ENCODE peak calls at places on chromosomes 7 and 10, in four cellular contexts. O is upper lobe of right lung, G is tibial nerve, M is heart left ventricle. Z is an unnamed sample.

GRCh38 chr10:94546616-94547175 is 1.1 kb downstream of the HELLS start:
- DNase-seq in G (no peak), M (no peak), O (no peak), Z (no peak)

GRCh38 chr7:102927303-102927933 is 14.6 kb downstream of the LRRC17 start:
- DNase-seq in M (no peak), G (no peak), O (no peak), Z (no peak)

GRCh38 chr10:43698156-43698555 is 49.5 kb upstream of the ZNF32 start:
- DNase-seq in O (peak; percentile 43), G (peak; percentile 1), M (no peak), Z (no peak)

GRCh38 chr7:8133955-8134733 is 127.8 kb downstream of the ICA1 start:
- DNase-seq in M (no peak), O (no peak), G (no peak), Z (no peak)

GRCh38 chr7:16660702-16661464 is 14.9 kb downstream of the BZW2 start:
- DNase-seq in M (no peak), G (no peak), O (no peak), Z (no peak)

GRCh38 chr7:121406-121805 is 71.0 kb upstream of the FAM20C start:
- DNase-seq in M (no peak), O (no peak), G (no peak), Z (no peak)

GRCh38 chr10:84543077-84543476 is 214.7 kb downstream of the CCSER2 start:
- DNase-seq in O (no peak), G (no peak), M (no peak), Z (no peak)

GRCh38 chr7:119037941-119038340 is 813.4 kb downstream of the ANKRD7 start:
- DNase-seq in M (no peak), O (no peak), G (no peak), Z (no peak)

GRCh38 chr10:20990604-20991003 is 93.5 kb upstream of the NEBL start:
- DNase-seq in O (no peak), G (no peak), M (no peak), Z (no peak)

GRCh38 chr7:36945612-36946400 is 221.5 kb upstream of the AOAH start:
- DNase-seq in G (no peak), M (no peak), O (no peak), Z (no peak)

GRCh38 chr7:40899151-40899550 is 764.3 kb downstream of the SUGCT start:
- DNase-seq in O (no peak), M (no peak), G (no peak), Z (no peak)

GRCh38 chr10:7365029-7365750 is 45.6 kb downstream of the SFMBT2 start:
- DNase-seq in G (no peak), O (no peak), M (no peak), Z (no peak)

GRCh38 chr10:118401708-118402107 is 59.6 kb upstream of the FAM204A start:
- DNase-seq in M (no peak), O (no peak), G (no peak), Z (no peak)

GRCh38 chr10:79152423-79152817 is 83.7 kb downstream of the ZMIZ1 start:
- DNase-seq in O (no peak), M (no peak), G (no peak), Z (no peak)

GRCh38 chr10:24288581-24288980 is 79.6 kb downstream of the KIAA1217 start:
- DNase-seq in O (no peak), G (no peak), M (no peak), Z (no peak)

GRCh38 chr7:27936244-27937102 is 196.5 kb downstream of the TAX1BP1 start:
- DNase-seq in O (no peak), G (no peak), M (no peak), Z (no peak)

GRCh38 chr7:83162402-83163256 is at the start of gene PCLO:
- DNase-seq in M (peak; percentile 73), O (peak; percentile 94), G (no peak), Z (peak; percentile 53)

GRCh38 chr7:152006336-152006735 is 19.1 kb upstream of the GALNT11 start:
- DNase-seq in M (no peak), O (no peak), G (no peak), Z (no peak)

GRCh38 chr10:119780879-119781480 is 55.1 kb downstream of the INPP5F start:
- DNase-seq in O (no peak), G (no peak), M (no peak), Z (no peak)

GRCh38 chr7:128240696-128241386 is at the start of gene LEP:
- DNase-seq in O (no peak), M (no peak), G (no peak), Z (no peak)

GRCh38 chr10:79407811-79408795 is 37.3 kb downstream of the ZCCHC24 start:
- DNase-seq in M (peak; percentile 75), G (peak; percentile 69), O (no peak), Z (peak; percentile 58)

GRCh38 chr10:8315619-8316021 is 261.1 kb downstream of the GATA3 start:
- DNase-seq in O (no peak), M (no peak), G (no peak), Z (no peak)

GRCh38 chr7:141511370-141512335 is 39.6 kb upstream of the AGK start:
- DNase-seq in O (peak; percentile 64), G (no peak), M (peak; percentile 67), Z (no peak)

GRCh38 chr7:101702362-101702850 is 73.3 kb upstream of the MYL10 start:
- DNase-seq in M (no peak), O (no peak), G (no peak), Z (no peak)

GRCh38 chr7:70016044-70016770 is 417.9 kb downstream of the AUTS2 start:
- DNase-seq in M (no peak), O (no peak), G (no peak), Z (no peak)

GRCh38 chr7:491292-491957 is 28.2 kb downstream of the PDGFA start:
- DNase-seq in O (peak; percentile 53), M (peak; percentile 24), G (no peak), Z (peak; percentile 9)

GRCh38 chr10:22251751-22252285 is 34.0 kb upstream of the EBLN1 start:
- DNase-seq in M (peak; percentile 81), G (peak; percentile 63), O (peak; percentile 86), Z (peak; percentile 69)

DNA sequence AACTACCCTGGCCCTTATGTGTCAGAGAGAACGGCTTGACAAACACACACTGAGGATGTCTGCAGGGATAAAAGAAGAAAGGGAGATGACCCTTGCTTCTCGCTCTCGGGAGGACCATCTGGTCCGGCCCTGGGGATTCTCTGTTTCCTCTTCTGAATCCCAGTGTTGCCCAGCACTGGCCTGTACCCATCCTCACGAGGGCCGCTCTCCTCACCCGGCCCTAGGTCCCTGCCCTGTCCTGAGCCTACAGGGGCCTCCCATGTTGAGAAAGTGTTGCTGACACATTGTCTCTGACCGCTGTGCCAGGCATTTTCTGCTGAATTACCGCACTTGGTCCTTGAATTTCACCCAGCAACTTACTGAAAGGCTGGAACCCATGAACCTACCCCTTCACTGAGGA is 171.9 kb upstream of the LANCL2 start:
- DNase-seq in O (no peak), G (no peak), M (no peak), Z (no peak)
- H3K36me3 ChIP-seq in O (peaks cover 12% of the 10 kb centered on the region), G (no peaks in the 10 kb centered on the region), M (no peaks in the 10 kb centered on the region), Z (peaks cover 6% of the 10 kb centered on the region)

DNA sequence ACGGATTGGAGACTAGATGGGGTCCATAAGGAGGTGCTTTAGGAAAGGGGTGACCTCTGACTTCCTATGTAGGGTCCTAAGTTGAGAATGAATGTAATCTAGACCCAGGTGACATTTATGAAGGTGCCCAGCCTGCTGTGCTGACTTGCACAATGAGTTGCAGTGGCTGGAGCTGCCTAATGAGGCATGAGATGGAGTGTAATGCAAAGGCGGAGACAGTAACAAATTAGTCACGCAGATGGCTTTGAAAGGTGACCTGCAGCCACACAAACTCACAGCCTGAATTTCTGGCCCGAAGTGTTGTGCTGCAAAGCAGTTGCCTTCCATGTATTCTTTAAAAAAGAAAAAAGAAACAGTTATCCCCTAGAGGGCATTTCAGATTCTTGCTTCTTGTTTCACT is 239.8 kb downstream of the ADRA2A start:
- DNase-seq in G (no peak), O (no peak), M (no peak), Z (no peak)
- TF ChIP-seq CTCF in G (no peak), O (no peak), M (no peak), Z (no peak)

GRCh38 chr10:71255540-71255816 is 43.1 kb downstream of the UNC5B start:
- DNase-seq in G (no peak), M (no peak), O (no peak), Z (no peak)
- H3K27ac ChIP-seq in G (no peak overlapping the region), M (peak overlapping the region; percentile 24), O (no peak overlapping the region), Z (peak overlapping the region; percentile 59)

DNA sequence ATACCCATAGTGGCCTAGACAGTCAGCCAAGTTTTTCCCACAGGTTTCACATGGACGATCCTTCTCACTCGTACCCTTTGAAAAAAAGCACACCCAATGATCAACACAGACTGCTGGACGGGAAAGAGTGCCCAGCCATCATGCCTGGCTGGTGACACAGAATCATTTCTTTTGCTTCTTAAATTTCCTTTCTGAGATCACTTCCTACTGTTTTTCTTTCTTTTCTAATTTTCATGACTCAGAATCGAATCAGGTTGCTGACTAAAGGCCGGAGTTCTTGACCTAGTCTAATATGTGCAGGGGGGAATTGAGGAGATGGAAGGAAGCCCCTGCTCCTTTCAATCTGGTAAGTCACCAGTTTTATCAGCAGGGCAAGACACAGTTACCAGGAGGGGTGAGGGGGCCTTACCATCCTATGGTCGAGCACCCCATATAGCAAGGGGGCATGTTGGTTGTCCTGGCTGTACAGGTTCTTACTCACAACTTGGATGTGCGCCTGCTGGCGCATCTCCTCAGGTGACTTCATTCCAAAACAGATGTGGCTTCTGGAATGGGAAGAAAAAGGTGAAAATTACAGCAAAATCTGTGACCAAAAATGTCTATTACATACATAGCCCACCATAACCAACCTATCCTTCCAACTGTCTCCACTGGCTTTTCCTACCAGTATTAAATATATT is 3.5 kb downstream of the POLR3A start:
- DNase-seq in O (no peak), M (no peak), G (no peak), Z (no peak)
- H3K36me3 ChIP-seq in O (peaks cover 55% of the 10 kb centered on the region), M (peaks cover 56% of the 10 kb centered on the region), G (peaks cover 18% of the 10 kb centered on the region), Z (peaks cover 53% of the 10 kb centered on the region)

GRCh38 chr7:3922175-3922635 is 621.2 kb downstream of the SDK1 start:
- DNase-seq in G (peak; percentile 15), O (no peak), M (no peak), Z (peak; percentile 25)
- TF ChIP-seq CTCF in G (peak; percentile 46), O (peak; percentile 32), M (no peak), Z (peak; percentile 41)